ENCODE peak calls at places on chromosome 12, in five cellular contexts. Q is cardiac fibroblast, V is dorsolateral prefrontal cortex, O is astrocyte of the cerebellum, T is ascending aorta. S is an unnamed sample.
A peak's percentile ranks its signal among the peaks of the same experiment; 100 is the strongest.

GRCh38 chr12:41013921-41014642 is 174.0 kb upstream of the PDZRN4 start:
- DNase-seq in V (no peak), O (peak; percentile 61), T (no peak), Q (no peak), S (no peak)

GRCh38 chr12:31000751-31001150 is 72.9 kb upstream of the DDX11 start:
- DNase-seq in Q (peak; percentile 26), O (peak; percentile 60), T (no peak), V (no peak), S (no peak)

GRCh38 chr12:121804417-121805111 is 755 bp downstream of the SETD1B start:
- DNase-seq in V (no peak), T (no peak), Q (peak; percentile 24), O (no peak), S (no peak)

GRCh38 chr12:5264006-5264405 is 167.9 kb upstream of the NTF3 start:
- DNase-seq in V (no peak), T (no peak), O (no peak), Q (no peak), S (no peak)

GRCh38 chr12:28578833-28579252 is 388.6 kb downstream of the CCDC91 start:
- DNase-seq in V (no peak), Q (no peak), T (no peak), O (no peak), S (no peak)

GRCh38 chr12:45730116-45730841 is 773 bp downstream of the ARID2 start:
- DNase-seq in T (peak; percentile 68), Q (peak; percentile 46), O (no peak), V (peak; percentile 40), S (peak; percentile 33)

GRCh38 chr12:127272864-127273263 is 994.1 kb upstream of the TMEM132C start:
- DNase-seq in T (no peak), V (no peak), O (no peak), Q (peak; percentile 47), S (no peak)

GRCh38 chr12:122932207-122932606 is 34.1 kb downstream of the ABCB9 start:
- DNase-seq in V (no peak), Q (no peak), O (no peak), T (no peak), S (no peak)

GRCh38 chr12:22532317-22532716 is 12.0 kb downstream of the C2CD5 start:
- DNase-seq in O (no peak), Q (no peak), V (no peak), T (no peak), S (no peak)

GRCh38 chr12:22531205-22531604 is 13.1 kb downstream of the C2CD5 start:
- DNase-seq in Q (no peak), V (no peak), O (no peak), T (no peak), S (no peak)

GRCh38 chr12:22527999-22528398 is 16.3 kb downstream of the C2CD5 start:
- DNase-seq in V (no peak), T (no peak), O (no peak), Q (peak; percentile 72), S (no peak)

GRCh38 chr12:22526836-22527235 is 17.5 kb downstream of the C2CD5 start:
- DNase-seq in O (no peak), T (no peak), Q (no peak), V (no peak), S (no peak)

GRCh38 chr12:22529281-22530060 is 14.9 kb downstream of the C2CD5 start:
- DNase-seq in T (no peak), Q (peak; percentile 29), V (no peak), O (no peak), S (no peak)
- TF ChIP-seq CTCF in T (peak; percentile 19), Q (peak; percentile 37), V (peak; percentile 27), O (no peak), S (peak; percentile 79)

DNA sequence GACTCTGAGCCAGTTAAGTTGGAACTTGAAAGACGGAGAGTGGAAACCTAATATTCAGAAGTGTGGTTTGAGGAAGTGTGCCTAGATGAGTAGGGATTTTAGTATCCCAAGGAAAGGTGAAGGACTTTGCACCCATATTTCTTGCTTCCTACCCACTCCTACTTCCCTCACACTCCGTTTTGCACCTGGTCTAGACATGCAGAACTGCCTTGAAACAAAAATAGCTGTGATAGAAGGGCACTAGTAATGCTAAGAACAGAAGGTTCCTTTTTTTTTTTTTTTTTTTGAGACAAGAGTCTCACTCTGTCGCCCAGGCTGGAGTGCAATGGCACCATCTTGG is 732 bp upstream of the ARF3 start:
- DNase-seq in T (no peak), Q (no peak), V (no peak), O (no peak), S (no peak)
- TF ChIP-seq CTCF in T (no peak), Q (no peak), V (no peak), O (no peak), S (no peak)

GRCh38 chr12:124856132-124856841 is 7.4 kb downstream of the SCARB1 start:
- DNase-seq in V (no peak), O (no peak), T (no peak), Q (no peak), S (no peak)
- TF ChIP-seq CTCF in V (peak; percentile 8), O (no peak), T (no peak), Q (no peak), S (no peak)

GRCh38 chr12:115571446-115571845 is 706.0 kb downstream of the MED13L start:
- DNase-seq in V (no peak), O (no peak), Q (no peak), T (no peak), S (no peak)

GRCh38 chr12:115571027-115571426 is 706.5 kb downstream of the MED13L start:
- DNase-seq in V (no peak), O (no peak), Q (no peak), T (no peak), S (no peak)

GRCh38 chr12:115570271-115570777 is 707.2 kb downstream of the MED13L start:
- DNase-seq in Q (no peak), T (no peak), V (peak; percentile 7), O (no peak), S (no peak)

GRCh38 chr12:115572440-115572839 is 705.1 kb downstream of the MED13L start:
- DNase-seq in V (no peak), Q (peak; percentile 3), O (no peak), T (no peak), S (no peak)

GRCh38 chr12:115569694-115570093 is 707.8 kb downstream of the MED13L start:
- DNase-seq in Q (no peak), O (no peak), T (no peak), V (peak; percentile 23), S (no peak)
- TF ChIP-seq CTCF in Q (no peak), O (peak; percentile 30), T (no peak), V (peak; percentile 28), S (no peak)

DNA sequence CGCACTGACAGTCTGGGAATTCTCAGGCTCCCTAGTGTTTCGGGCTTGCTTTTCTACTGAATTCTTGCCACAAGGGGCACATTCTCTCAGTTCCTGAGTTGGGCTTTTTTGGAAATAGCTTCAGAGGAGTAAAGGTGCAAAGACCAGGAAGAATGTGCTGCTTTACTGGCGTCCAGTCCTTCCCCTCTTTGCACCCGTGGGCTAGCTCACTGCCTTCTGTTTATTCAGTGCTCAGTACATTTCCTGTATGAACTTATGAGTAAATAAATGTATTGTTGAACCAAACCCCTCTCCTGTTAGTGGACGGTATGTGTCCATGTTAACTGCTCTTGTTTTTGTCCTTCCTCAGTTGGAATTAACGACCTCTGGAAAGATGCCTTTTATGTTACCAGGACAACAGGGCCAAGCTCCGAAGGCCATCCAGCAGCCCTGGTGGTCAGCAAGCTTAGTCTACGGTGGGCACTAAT is 24.0 kb downstream of the GSG1 start:
- DNase-seq in Q (no peak), T (no peak), O (no peak), V (no peak), S (no peak)
- TF ChIP-seq CTCF in Q (peak; percentile 3), T (no peak), O (no peak), V (no peak), S (peak; percentile 42)

GRCh38 chr12:47821346-47821706 is 1.6 kb upstream of the HDAC7 start:
- DNase-seq in V (no peak), O (no peak), Q (peak; percentile 33), T (peak; percentile 83), S (no peak)

GRCh38 chr12:47820631-47821345 is 1.1 kb upstream of the HDAC7 start:
- DNase-seq in V (peak; percentile 59), Q (peak; percentile 98), O (peak; percentile 90), T (peak; percentile 96), S (peak; percentile 79)

GRCh38 chr12:47818701-47819543 is 781 bp downstream of the HDAC7 start:
- DNase-seq in V (peak; percentile 63), O (no peak), Q (peak; percentile 37), T (peak; percentile 82), S (peak; percentile 45)

GRCh38 chr12:47819544-47819901 is 180 bp downstream of the HDAC7 start:
- DNase-seq in T (no peak), V (no peak), O (no peak), Q (no peak), S (no peak)

DNA sequence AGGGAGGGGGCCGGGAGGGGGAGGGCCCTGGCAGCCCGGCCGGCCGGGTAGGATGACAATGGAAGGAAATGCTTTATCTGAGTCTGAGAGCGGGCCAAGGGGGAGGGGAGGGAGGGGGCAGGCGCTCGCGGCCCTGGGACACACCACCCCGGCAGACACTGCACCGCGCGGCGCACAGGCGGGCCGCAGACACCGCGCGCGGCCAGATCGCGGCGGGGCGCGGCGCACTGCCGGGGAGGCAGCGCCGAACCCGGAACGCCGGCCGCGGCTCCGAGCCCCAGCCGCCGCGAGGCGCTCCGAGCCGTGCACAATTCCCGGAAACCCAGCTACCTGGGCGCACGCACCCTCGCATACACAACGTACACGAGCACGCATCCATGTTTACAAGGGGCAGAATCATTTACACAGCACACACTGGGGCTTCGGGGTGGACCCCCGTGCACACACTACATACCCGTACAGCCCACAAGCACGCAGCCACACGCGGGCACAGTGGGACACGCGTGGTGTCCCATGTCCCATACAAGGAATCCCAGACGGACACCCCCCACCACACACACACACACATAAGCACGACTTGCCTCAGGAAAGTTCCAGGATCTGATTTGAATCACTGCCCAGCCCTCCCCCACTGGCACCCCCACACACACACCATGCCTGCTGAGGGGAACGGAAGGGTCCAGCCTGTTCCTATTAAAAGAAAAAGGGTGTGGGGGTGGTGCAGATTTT is at the start of gene HDAC7:
- DNase-seq in O (no peak), T (peak; percentile 91), Q (peak; percentile 95), V (peak; percentile 77), S (peak; percentile 47)
- TF ChIP-seq CTCF in O (no peak), T (no peak), Q (no peak), V (no peak), S (no peak)

DNA sequence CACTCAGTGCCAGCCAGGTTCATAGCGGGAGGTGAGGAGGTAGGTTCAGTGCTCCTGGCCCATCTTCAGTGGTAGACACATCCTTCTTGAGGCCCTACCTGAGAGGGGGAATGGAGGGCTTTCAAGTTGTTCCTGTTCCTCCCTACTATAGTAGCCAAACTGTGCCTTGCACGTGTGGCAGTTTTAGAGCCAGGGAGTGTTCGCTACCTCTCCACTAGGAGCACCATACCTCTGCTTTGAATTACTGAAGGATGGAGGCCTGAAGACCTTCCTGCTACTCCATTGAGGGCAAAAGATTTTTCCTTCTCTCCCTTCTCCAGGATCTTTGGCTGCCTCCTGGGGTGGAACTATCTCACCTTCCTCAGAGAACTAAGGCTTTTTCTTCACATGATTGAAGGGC is 5.9 kb upstream of the ALG10 start:
- DNase-seq in T (no peak), Q (no peak), O (no peak), V (no peak), S (no peak)
- TF ChIP-seq CTCF in T (no peak), Q (no peak), O (no peak), V (no peak), S (no peak)

S was measured in neural crest cell.